ENCODE peak calls at places on chromosome 1, in ten cellular contexts. One of them, this sample, is unnamed.

GRCh38 chr1:75964760-75965408 is 32.7 kb upstream of the ASB17 start:
- DNase-seq in prostate gland: no peak
- DNase-seq in IMR-90: peak; percentile 2
- DNase-seq in tibial nerve: no peak
- DNase-seq in A549: peak; percentile 6
- DNase-seq in suprapubic skin: no peak
- DNase-seq in GM12891: no peak
- DNase-seq in heart left ventricle: no peak
- DNase-seq in erythroblast: no peak
- DNase-seq in right lobe of liver: no peak
- DNase-seq in this sample: no peak

GRCh38 chr1:186122837-186123236 is 252.2 kb downstream of the TPR start:
- DNase-seq in prostate gland: no peak
- DNase-seq in IMR-90: no peak
- DNase-seq in tibial nerve: no peak
- DNase-seq in A549: no peak
- DNase-seq in suprapubic skin: no peak
- DNase-seq in GM12891: no peak
- DNase-seq in heart left ventricle: no peak
- DNase-seq in erythroblast: no peak
- DNase-seq in right lobe of liver: no peak
- DNase-seq in this sample: no peak

GRCh38 chr1:209747580-209748262 is 8.1 kb upstream of the TRAF3IP3 start:
- DNase-seq in prostate gland: peak; percentile 89
- DNase-seq in IMR-90: peak; percentile 89
- DNase-seq in tibial nerve: peak; percentile 76
- DNase-seq in A549: peak; percentile 97
- DNase-seq in suprapubic skin: peak; percentile 95
- DNase-seq in GM12891: peak; percentile 44
- DNase-seq in heart left ventricle: peak; percentile 91
- DNase-seq in erythroblast: peak; percentile 96
- DNase-seq in right lobe of liver: peak; percentile 98
- DNase-seq in this sample: peak; percentile 96

GRCh38 chr1:65423884-65424655 is 3.6 kb downstream of the LEPR start:
- DNase-seq in prostate gland: no peak
- DNase-seq in IMR-90: peak; percentile 88
- DNase-seq in tibial nerve: no peak
- DNase-seq in A549: peak; percentile 73
- DNase-seq in suprapubic skin: no peak
- DNase-seq in GM12891: no peak
- DNase-seq in heart left ventricle: no peak
- DNase-seq in erythroblast: peak; percentile 65
- DNase-seq in right lobe of liver: no peak
- DNase-seq in this sample: no peak

GRCh38 chr1:230113605-230114241 is 46.7 kb downstream of the GALNT2 start:
- DNase-seq in prostate gland: no peak
- DNase-seq in IMR-90: peak; percentile 99
- DNase-seq in tibial nerve: no peak
- DNase-seq in A549: peak; percentile 55
- DNase-seq in suprapubic skin: no peak
- DNase-seq in GM12891: no peak
- DNase-seq in heart left ventricle: no peak
- DNase-seq in erythroblast: no peak
- DNase-seq in right lobe of liver: peak; percentile 66
- DNase-seq in this sample: peak; percentile 74

GRCh38 chr1:43282220-43283195 is 2.9 kb downstream of the C1orf210 start:
- DNase-seq in prostate gland: no peak
- DNase-seq in IMR-90: no peak
- DNase-seq in tibial nerve: no peak
- DNase-seq in A549: no peak
- DNase-seq in suprapubic skin: no peak
- DNase-seq in GM12891: no peak
- DNase-seq in heart left ventricle: no peak
- DNase-seq in erythroblast: no peak
- DNase-seq in right lobe of liver: peak; percentile 56
- DNase-seq in this sample: no peak

GRCh38 chr1:203600782-203601513 is 25.7 kb upstream of the ATP2B4 start:
- DNase-seq in prostate gland: no peak
- DNase-seq in IMR-90: peak; percentile 27
- DNase-seq in tibial nerve: no peak
- DNase-seq in A549: no peak
- DNase-seq in suprapubic skin: no peak
- DNase-seq in GM12891: no peak
- DNase-seq in heart left ventricle: no peak
- DNase-seq in erythroblast: no peak
- DNase-seq in right lobe of liver: no peak
- DNase-seq in this sample: no peak

GRCh38 chr1:61226791-61227567 is 144.6 kb downstream of the NFIA start:
- DNase-seq in prostate gland: peak; percentile 13
- DNase-seq in IMR-90: no peak
- DNase-seq in tibial nerve: no peak
- DNase-seq in A549: peak; percentile 13
- DNase-seq in suprapubic skin: no peak
- DNase-seq in GM12891: no peak
- DNase-seq in heart left ventricle: no peak
- DNase-seq in erythroblast: peak; percentile 46
- DNase-seq in right lobe of liver: no peak
- DNase-seq in this sample: no peak

GRCh38 chr1:163844393-163844948 is 522.7 kb downstream of the NUF2 start:
- DNase-seq in prostate gland: no peak
- DNase-seq in IMR-90: peak; percentile 23
- DNase-seq in tibial nerve: no peak
- DNase-seq in A549: no peak
- DNase-seq in suprapubic skin: no peak
- DNase-seq in GM12891: no peak
- DNase-seq in heart left ventricle: no peak
- DNase-seq in erythroblast: no peak
- DNase-seq in right lobe of liver: no peak
- DNase-seq in this sample: no peak

DNA sequence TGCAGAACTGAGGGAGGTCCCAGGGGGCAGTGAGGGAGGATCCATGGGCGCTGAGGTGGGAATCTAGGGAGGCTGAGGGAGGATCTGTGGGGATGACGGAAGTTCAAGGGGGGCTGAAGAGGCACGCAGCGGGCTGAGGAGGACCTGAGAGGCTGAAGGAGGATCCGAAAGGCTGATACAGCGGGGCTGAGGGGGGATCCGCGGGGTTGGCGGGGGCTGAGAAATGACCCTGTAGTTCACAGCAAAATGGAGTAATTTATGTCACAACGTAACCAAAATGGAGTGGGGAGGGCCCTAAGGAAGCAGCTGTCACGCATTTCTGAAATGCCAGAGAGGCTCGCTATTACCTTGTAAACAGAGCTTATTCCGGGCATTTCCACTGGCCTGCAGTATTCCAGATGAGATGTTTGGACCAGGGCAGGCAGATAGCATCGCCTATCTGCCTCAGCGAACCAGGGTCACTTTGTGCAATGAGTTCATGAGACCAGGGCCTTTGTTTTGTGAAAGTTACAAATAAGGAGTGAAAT is 926 bp upstream of the MRPL55 start:
- DNase-seq in prostate gland: no peak
- DNase-seq in IMR-90: peak; percentile 49
- DNase-seq in tibial nerve: no peak
- DNase-seq in A549: no peak
- DNase-seq in suprapubic skin: no peak
- DNase-seq in GM12891: no peak
- DNase-seq in heart left ventricle: no peak
- DNase-seq in erythroblast: peak; percentile 53
- DNase-seq in right lobe of liver: peak; percentile 53
- DNase-seq in this sample: no peak
- TF ChIP-seq POLR2A in prostate gland: no peak
- TF ChIP-seq POLR2A in IMR-90: no peak
- TF ChIP-seq POLR2A in tibial nerve: no peak
- TF ChIP-seq POLR2A in A549: no peak
- TF ChIP-seq POLR2A in suprapubic skin: no peak
- TF ChIP-seq POLR2A in GM12891: no peak
- TF ChIP-seq POLR2A in heart left ventricle: no peak
- TF ChIP-seq POLR2A in erythroblast: no peak
- TF ChIP-seq POLR2A in right lobe of liver: no peak
- TF ChIP-seq POLR2A in this sample: no peak

DNA sequence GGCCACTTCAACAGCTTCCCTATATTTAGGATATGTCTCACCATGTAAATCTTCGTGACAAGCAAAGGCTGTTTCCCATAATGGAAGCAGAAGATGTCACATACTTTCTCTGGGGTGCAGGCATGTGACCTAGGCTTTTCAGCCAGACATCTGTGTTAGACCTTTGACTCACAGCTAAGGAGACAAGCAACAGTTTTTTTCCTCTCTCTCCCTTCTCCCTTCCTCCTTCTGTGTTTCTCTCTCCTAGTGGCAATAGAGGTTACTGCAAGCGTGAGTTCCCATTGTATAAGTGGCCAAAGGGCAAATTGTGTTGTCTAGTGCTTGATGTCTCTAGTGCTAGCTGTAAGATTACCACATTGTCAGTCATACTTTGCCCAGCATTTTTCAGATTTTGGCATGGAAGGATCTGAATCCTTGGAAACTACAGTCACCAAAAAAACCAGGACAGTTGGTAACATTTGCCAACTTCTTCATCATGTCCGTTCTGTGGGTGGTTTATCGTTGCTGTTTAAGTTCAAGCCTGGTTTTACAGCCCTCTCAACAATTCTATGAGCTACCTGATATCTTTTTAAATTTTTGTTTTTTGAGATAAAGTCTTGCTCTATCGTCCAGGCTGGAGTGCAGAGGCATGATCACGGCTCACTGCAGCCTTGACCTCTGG is 44.4 kb upstream of the RABGAP1L start:
- DNase-seq in prostate gland: no peak
- DNase-seq in IMR-90: peak; percentile 40
- DNase-seq in tibial nerve: no peak
- DNase-seq in A549: peak; percentile 81
- DNase-seq in suprapubic skin: no peak
- DNase-seq in GM12891: no peak
- DNase-seq in heart left ventricle: no peak
- DNase-seq in erythroblast: peak; percentile 60
- DNase-seq in right lobe of liver: no peak
- DNase-seq in this sample: peak; percentile 21
- TF ChIP-seq POLR2A in prostate gland: no peak
- TF ChIP-seq POLR2A in IMR-90: no peak
- TF ChIP-seq POLR2A in tibial nerve: no peak
- TF ChIP-seq POLR2A in A549: no peak
- TF ChIP-seq POLR2A in suprapubic skin: no peak
- TF ChIP-seq POLR2A in GM12891: no peak
- TF ChIP-seq POLR2A in heart left ventricle: no peak
- TF ChIP-seq POLR2A in erythroblast: no peak
- TF ChIP-seq POLR2A in right lobe of liver: no peak
- TF ChIP-seq POLR2A in this sample: no peak

GRCh38 chr1:153616144-153616884 is at the start of gene S100A14:
- DNase-seq in prostate gland: peak; percentile 60
- DNase-seq in IMR-90: no peak
- DNase-seq in tibial nerve: no peak
- DNase-seq in A549: no peak
- DNase-seq in suprapubic skin: no peak
- DNase-seq in GM12891: no peak
- DNase-seq in heart left ventricle: no peak
- DNase-seq in erythroblast: peak; percentile 68
- DNase-seq in right lobe of liver: peak; percentile 90
- DNase-seq in this sample: no peak
- TF ChIP-seq POLR2A in prostate gland: peak; percentile 37
- TF ChIP-seq POLR2A in IMR-90: no peak
- TF ChIP-seq POLR2A in tibial nerve: no peak
- TF ChIP-seq POLR2A in A549: no peak
- TF ChIP-seq POLR2A in suprapubic skin: no peak
- TF ChIP-seq POLR2A in GM12891: no peak
- TF ChIP-seq POLR2A in heart left ventricle: no peak
- TF ChIP-seq POLR2A in erythroblast: no peak
- TF ChIP-seq POLR2A in right lobe of liver: no peak
- TF ChIP-seq POLR2A in this sample: no peak

GRCh38 chr1:47229884-47230691 is 1.9 kb downstream of the TAL1 start:
- DNase-seq in prostate gland: no peak
- DNase-seq in IMR-90: no peak
- DNase-seq in tibial nerve: no peak
- DNase-seq in A549: no peak
- DNase-seq in suprapubic skin: no peak
- DNase-seq in GM12891: no peak
- DNase-seq in heart left ventricle: no peak
- DNase-seq in erythroblast: no peak
- DNase-seq in right lobe of liver: no peak
- DNase-seq in this sample: no peak

GRCh38 chr1:47227370-47228232 is 4.4 kb downstream of the TAL1 start:
- DNase-seq in prostate gland: no peak
- DNase-seq in IMR-90: no peak
- DNase-seq in tibial nerve: no peak
- DNase-seq in A549: no peak
- DNase-seq in suprapubic skin: no peak
- DNase-seq in GM12891: no peak
- DNase-seq in heart left ventricle: no peak
- DNase-seq in erythroblast: peak; percentile 53
- DNase-seq in right lobe of liver: no peak
- DNase-seq in this sample: no peak

GRCh38 chr1:47229031-47229831 is 2.8 kb downstream of the TAL1 start:
- DNase-seq in prostate gland: no peak
- DNase-seq in IMR-90: no peak
- DNase-seq in tibial nerve: no peak
- DNase-seq in A549: no peak
- DNase-seq in suprapubic skin: no peak
- DNase-seq in GM12891: no peak
- DNase-seq in heart left ventricle: no peak
- DNase-seq in erythroblast: peak; percentile 88
- DNase-seq in right lobe of liver: no peak
- DNase-seq in this sample: no peak

GRCh38 chr1:47230692-47231313 is 1.2 kb downstream of the TAL1 start:
- DNase-seq in prostate gland: no peak
- DNase-seq in IMR-90: no peak
- DNase-seq in tibial nerve: no peak
- DNase-seq in A549: no peak
- DNase-seq in suprapubic skin: no peak
- DNase-seq in GM12891: no peak
- DNase-seq in heart left ventricle: no peak
- DNase-seq in erythroblast: no peak
- DNase-seq in right lobe of liver: no peak
- DNase-seq in this sample: no peak

DNA sequence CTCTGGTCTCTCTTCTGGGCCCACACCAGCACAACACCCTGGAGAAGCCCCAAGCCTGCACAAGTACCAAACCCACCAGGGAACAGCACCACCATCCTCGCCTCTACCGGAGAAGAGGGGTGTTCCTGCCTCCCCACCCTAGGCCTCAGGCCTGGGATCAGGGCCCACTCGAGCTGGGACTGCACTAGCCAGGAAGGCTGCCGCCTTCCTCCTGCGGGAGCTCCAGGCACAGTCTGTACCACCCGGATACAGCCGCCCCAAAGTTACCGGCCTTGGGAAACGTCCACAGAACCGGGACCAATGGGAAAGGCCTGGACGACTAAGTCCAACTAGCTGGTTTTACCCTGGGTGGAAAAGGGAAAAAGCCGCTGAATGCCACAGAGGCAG is 3.4 kb downstream of the TAL1 start:
- DNase-seq in prostate gland: no peak
- DNase-seq in IMR-90: no peak
- DNase-seq in tibial nerve: no peak
- DNase-seq in A549: no peak
- DNase-seq in suprapubic skin: no peak
- DNase-seq in GM12891: no peak
- DNase-seq in heart left ventricle: peak; percentile 31
- DNase-seq in erythroblast: no peak
- DNase-seq in right lobe of liver: no peak
- DNase-seq in this sample: no peak
- TF ChIP-seq POLR2A in prostate gland: no peak
- TF ChIP-seq POLR2A in IMR-90: no peak
- TF ChIP-seq POLR2A in tibial nerve: no peak
- TF ChIP-seq POLR2A in A549: no peak
- TF ChIP-seq POLR2A in suprapubic skin: no peak
- TF ChIP-seq POLR2A in GM12891: no peak
- TF ChIP-seq POLR2A in heart left ventricle: no peak
- TF ChIP-seq POLR2A in erythroblast: no peak
- TF ChIP-seq POLR2A in right lobe of liver: peak; percentile 50
- TF ChIP-seq POLR2A in this sample: no peak